ENCODE peak calls at places on chromosome 16, in six cellular contexts. F is PC-9, B is AG09309, H is AG04450, T is transverse colon, L is right lobe of liver. Z is an unnamed sample.

GRCh38 chr16:15966420-15967222 is 17.2 kb downstream of the ABCC1 start:
- DNase-seq in F (peak; percentile 83), B (no peak), H (peak; percentile 61), T (no peak), L (no peak), Z (no peak)

GRCh38 chr16:19524356-19524865 is 669 bp downstream of the CCP110 start:
- DNase-seq in F (no peak), B (no peak), H (no peak), T (no peak), L (no peak), Z (no peak)

GRCh38 chr16:81405702-81406113 is 38.9 kb upstream of the CMIP start:
- DNase-seq in F (peak; percentile 90), B (peak; percentile 52), H (peak; percentile 74), T (no peak), L (no peak), Z (peak; percentile 88)

GRCh38 chr16:19583665-19584300 is 28.3 kb downstream of the VPS35L start:
- DNase-seq in F (peak; percentile 46), B (no peak), H (peak; percentile 18), T (peak; percentile 19), L (no peak), Z (peak; percentile 62)

GRCh38 chr16:31130899-31131298 is 4.6 kb downstream of the PRSS8 start:
- DNase-seq in F (peak; percentile 98), B (no peak), H (no peak), T (peak; percentile 92), L (no peak), Z (peak; percentile 81)

GRCh38 chr16:81472391-81472790 is 27.8 kb downstream of the CMIP start:
- DNase-seq in F (no peak), B (no peak), H (no peak), T (no peak), L (no peak), Z (no peak)

GRCh38 chr16:87895641-87896141 is 26.4 kb upstream of the SLC7A5 start:
- DNase-seq in F (no peak), B (no peak), H (no peak), T (peak; percentile 34), L (no peak), Z (no peak)

GRCh38 chr16:85237817-85238216 is 125.5 kb upstream of the CIBAR2 start:
- DNase-seq in F (no peak), B (no peak), H (no peak), T (no peak), L (no peak), Z (no peak)

GRCh38 chr16:67216612-67217490 is 10.1 kb upstream of the TMEM208 start:
- DNase-seq in F (no peak), B (no peak), H (no peak), T (no peak), L (peak; percentile 67), Z (no peak)

GRCh38 chr16:72129976-72130656 is 36.5 kb downstream of the DHX38 start:
- DNase-seq in F (no peak), B (no peak), H (no peak), T (no peak), L (no peak), Z (no peak)

GRCh38 chr16:48903054-48903453 is 293.1 kb upstream of the N4BP1 start:
- DNase-seq in F (no peak), B (no peak), H (no peak), T (no peak), L (no peak), Z (no peak)

GRCh38 chr16:4795181-4795827 is at the start of gene SMIM22:
- DNase-seq in F (peak; percentile 85), B (no peak), H (no peak), T (peak; percentile 83), L (no peak), Z (no peak)
- H3K4me3 ChIP-seq in F (peak within 1 kb of the TSS; percentile 91), B (no peak within 1 kb of the TSS), H (no peak within 1 kb of the TSS), T (peak within 1 kb of the TSS; percentile 17), L (no peak within 1 kb of the TSS), Z (no peak within 1 kb of the TSS)

DNA sequence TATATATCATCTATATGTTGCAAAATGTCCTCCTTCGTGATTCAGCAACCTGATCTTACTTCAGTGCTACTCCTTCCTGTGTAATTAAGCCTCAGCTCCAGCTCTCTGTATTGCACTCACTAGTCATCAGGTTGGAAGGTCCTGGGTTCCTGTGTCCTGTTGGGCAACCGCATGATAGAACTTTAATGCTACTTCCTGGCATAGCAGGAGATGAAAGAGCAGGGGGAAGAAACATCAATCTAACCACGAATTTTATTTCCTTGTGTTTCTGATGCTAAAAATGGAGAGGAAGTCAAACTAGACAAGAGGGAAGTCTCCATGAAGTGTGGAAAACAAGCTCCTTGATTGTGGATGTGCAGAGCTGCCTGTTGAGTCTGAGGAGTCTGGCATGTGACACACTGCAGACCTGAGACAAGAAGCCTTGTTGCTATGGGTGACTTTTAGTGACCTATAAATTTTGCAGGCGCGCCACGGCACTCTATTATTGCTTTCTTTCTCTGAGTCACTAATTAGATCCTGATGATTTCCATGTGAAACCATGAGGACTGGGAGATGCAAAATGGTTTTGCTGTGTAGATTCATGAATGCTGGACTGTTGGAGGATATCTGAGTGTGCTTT is 25.6 kb downstream of the IGSF6 start:
- DNase-seq in F (peak; percentile 34), B (peak; percentile 88), H (peak; percentile 42), T (no peak), L (no peak), Z (peak; percentile 64)
- H3K4me3 ChIP-seq in F (peak overlapping the region; percentile 51), B (no peak overlapping the region), H (no peak overlapping the region), T (no peak overlapping the region), L (no peak overlapping the region), Z (no peak overlapping the region)

GRCh38 chr16:22786284-22786683 is 27.7 kb upstream of the HS3ST2 start:
- DNase-seq in F (no peak), B (no peak), H (no peak), T (no peak), L (no peak), Z (no peak)
- H3K4me3 ChIP-seq in F (no peak overlapping the region), B (no peak overlapping the region), H (no peak overlapping the region), T (no peak overlapping the region), L (no peak overlapping the region), Z (no peak overlapping the region)

GRCh38 chr16:46828943-46829342 is 2.0 kb downstream of the C16orf87 start:
- DNase-seq in F (no peak), B (no peak), H (no peak), T (no peak), L (no peak), Z (no peak)
- H3K4me3 ChIP-seq in F (peak overlapping the region; percentile 60), B (no peak overlapping the region), H (peak overlapping the region; percentile 79), T (no peak overlapping the region), L (no peak overlapping the region), Z (peak overlapping the region; percentile 92)

DNA sequence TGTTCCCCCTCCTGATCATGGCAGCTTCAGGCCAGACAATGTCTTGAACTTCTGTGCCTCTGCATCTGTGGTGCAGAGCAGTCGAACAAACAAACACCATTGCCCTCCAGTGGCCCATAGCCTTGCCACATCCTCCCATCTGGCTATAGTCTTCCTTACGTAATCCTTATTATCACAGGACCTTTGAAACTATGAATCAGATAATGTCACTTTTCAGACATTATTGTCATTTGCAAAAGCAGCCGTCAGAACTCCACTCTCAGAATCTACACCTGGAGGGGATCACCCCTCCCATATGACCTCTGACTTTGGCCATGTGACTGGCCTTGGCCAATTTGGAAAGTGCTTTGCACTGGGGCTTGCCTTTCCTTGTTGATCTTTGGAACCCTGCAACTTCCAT is 387.3 kb downstream of the MAF start:
- DNase-seq in F (no peak), B (no peak), H (no peak), T (peak; percentile 17), L (peak; percentile 49), Z (peak; percentile 66)
- H3K4me3 ChIP-seq in F (no peak overlapping the region), B (no peak overlapping the region), H (no peak overlapping the region), T (no peak overlapping the region), L (no peak overlapping the region), Z (no peak overlapping the region)

DNA sequence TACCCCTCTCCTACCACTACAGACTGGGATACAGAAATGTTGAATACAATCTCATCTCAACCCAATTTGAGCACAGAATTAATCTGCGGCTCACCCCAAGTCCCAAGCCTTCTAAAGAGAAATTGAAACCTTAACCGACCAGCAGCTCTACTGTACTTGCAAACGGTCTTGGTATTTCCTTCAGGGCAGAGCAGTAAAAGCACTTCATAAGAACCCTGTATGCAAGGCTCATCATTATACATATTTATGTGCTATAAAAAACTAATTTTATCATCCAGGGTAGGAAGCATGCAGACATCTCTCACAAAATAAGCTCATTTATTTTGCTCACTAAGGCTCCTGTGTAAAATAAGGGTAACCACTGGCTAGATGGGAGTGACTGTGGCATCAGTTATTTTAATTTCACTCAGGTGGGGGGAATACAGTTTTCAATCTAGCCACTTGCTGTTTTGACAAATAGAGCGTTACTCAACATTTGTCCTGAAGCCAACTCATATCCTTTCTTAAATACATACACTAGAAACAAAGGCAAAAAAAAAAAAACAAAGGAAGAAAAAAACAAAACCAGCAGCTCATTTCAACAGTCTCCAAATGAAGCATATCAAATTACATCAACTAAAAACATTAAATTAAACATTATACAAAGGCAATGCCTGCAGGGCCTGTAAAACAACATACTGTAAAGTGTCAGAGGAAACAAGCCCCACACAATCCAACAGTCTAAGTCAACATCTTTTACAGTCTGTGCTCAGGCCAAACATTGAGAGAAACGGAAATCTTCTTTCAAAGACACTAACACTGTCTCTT is 65.0 kb downstream of the PARN start:
- DNase-seq in F (peak; percentile 51), B (peak; percentile 16), H (no peak), T (no peak), L (no peak), Z (peak; percentile 21)
- H3K4me3 ChIP-seq in F (no peak overlapping the region), B (no peak overlapping the region), H (no peak overlapping the region), T (no peak overlapping the region), L (no peak overlapping the region), Z (no peak overlapping the region)

GRCh38 chr16:74990832-74991231 is 5.9 kb upstream of the WDR59 start:
- DNase-seq in F (no peak), B (no peak), H (no peak), T (no peak), L (no peak), Z (no peak)
- H3K4me3 ChIP-seq in F (no peak overlapping the region), B (no peak overlapping the region), H (no peak overlapping the region), T (no peak overlapping the region), L (no peak overlapping the region), Z (no peak overlapping the region)

DNA sequence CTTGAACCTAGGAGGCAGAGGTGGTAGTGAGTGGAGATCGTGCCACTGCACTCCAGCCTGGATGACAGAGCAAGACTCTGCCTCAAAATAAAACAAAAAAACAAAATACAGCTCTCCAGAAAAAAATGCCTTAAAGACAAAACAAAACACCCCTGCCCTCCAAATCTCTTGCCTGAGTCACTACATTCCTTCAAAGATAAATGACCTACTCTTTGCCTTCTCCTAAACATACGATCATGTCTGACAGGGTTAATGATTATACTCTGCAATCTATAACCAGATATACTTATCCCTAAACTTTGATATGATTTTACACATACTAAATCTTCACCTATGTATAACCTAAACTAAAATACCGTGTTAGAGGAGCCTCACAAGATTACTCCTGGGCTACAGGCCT is 1.4 kb upstream of the SETD6 start:
- DNase-seq in F (no peak), B (no peak), H (no peak), T (no peak), L (no peak), Z (no peak)
- H3K4me3 ChIP-seq in F (peak overlapping the region; percentile 99), B (no peak overlapping the region), H (no peak overlapping the region), T (no peak overlapping the region), L (no peak overlapping the region), Z (no peak overlapping the region)

Z was measured in hepatocyte.